ENCODE peak calls at places on chromosomes 12 and 14, in six cellular contexts. E is esophagus squamous epithelium, P is ovary, O is lower leg skin, A is IMR-90, Q is heart left ventricle. J is an unnamed sample.

GRCh38 chr14:33661071-33661470 is 289.8 kb downstream of the EGLN3 start:
- DNase-seq in A (no peak), E (no peak), O (no peak), Q (no peak), P (no peak), J (no peak)

GRCh38 chr14:23864856-23865255 is 88.7 kb upstream of the DHRS4 start:
- DNase-seq in E (no peak), P (no peak), Q (no peak), A (no peak), O (no peak), J (no peak)

GRCh38 chr14:104874571-104875411 is 9.7 kb downstream of the CEP170B start:
- DNase-seq in O (no peak), E (no peak), A (no peak), Q (peak), P (no peak), J (no peak)

GRCh38 chr14:36070056-36071043 is 106.2 kb downstream of the PTCSC3 start:
- DNase-seq in E (no peak), P (no peak), Q (peak), A (peak), O (no peak), J (peak)

GRCh38 chr12:32568241-32568640 is 110.9 kb upstream of the DNM1L start:
- DNase-seq in O (no peak), P (no peak), E (no peak), A (peak), Q (no peak), J (no peak)

GRCh38 chr14:100375273-100375962 is 52.3 kb downstream of the SLC25A47 start:
- DNase-seq in O (peak), P (peak), A (peak), E (peak), Q (peak), J (peak)

GRCh38 chr12:63875703-63876102 is 31.2 kb downstream of the SRGAP1 start:
- DNase-seq in Q (no peak), A (peak), O (no peak), P (no peak), E (no peak), J (no peak)

GRCh38 chr12:57796996-57797395 is 14.4 kb downstream of the TSFM start:
- DNase-seq in A (no peak), Q (no peak), E (no peak), O (no peak), P (no peak), J (no peak)

GRCh38 chr12:124914392-124915248 is at the start of gene UBC:
- DNase-seq in O (peak), P (peak), A (peak), Q (peak), E (no peak), J (peak)

GRCh38 chr12:16766736-16767135 is 160.8 kb upstream of the LMO3 start:
- DNase-seq in Q (no peak), A (no peak), E (no peak), P (no peak), O (no peak), J (no peak)
- TF ChIP-seq POLR2A in Q (no peak), A (no peak), E (no peak), P (no peak), O (no peak), J (no peak)

GRCh38 chr12:117155278-117156060 is 34.8 kb downstream of the FBXO21 start:
- DNase-seq in P (peak), A (peak), E (no peak), O (no peak), Q (peak), J (peak)

GRCh38 chr12:117152793-117153775 is 37.2 kb downstream of the FBXO21 start:
- DNase-seq in E (no peak), O (no peak), A (no peak), Q (peak), P (peak), J (peak)

GRCh38 chr12:117148642-117149041 is 41.6 kb downstream of the FBXO21 start:
- DNase-seq in Q (no peak), E (no peak), A (no peak), P (no peak), O (no peak), J (no peak)

GRCh38 chr12:117147639-117148038 is 42.6 kb downstream of the FBXO21 start:
- DNase-seq in Q (no peak), P (no peak), E (no peak), A (no peak), O (no peak), J (no peak)

GRCh38 chr12:117151195-117152031 is 38.9 kb downstream of the FBXO21 start:
- DNase-seq in P (peak), E (no peak), Q (peak), O (no peak), A (peak), J (peak)
- TF ChIP-seq POLR2A in P (no peak), E (no peak), Q (no peak), O (no peak), A (no peak), J (no peak)

GRCh38 chr12:52945389-52946232 is 3.3 kb upstream of the KRT18 start:
- DNase-seq in A (peak), O (no peak), Q (no peak), P (no peak), E (no peak), J (no peak)
- TF ChIP-seq POLR2A in A (peak), O (no peak), Q (no peak), P (no peak), E (no peak), J (no peak)

GRCh38 chr14:68486033-68486732 is 306.7 kb downstream of the ZFP36L1 start:
- DNase-seq in A (no peak), Q (no peak), O (no peak), E (no peak), P (no peak), J (no peak)
- TF ChIP-seq POLR2A in A (no peak), Q (no peak), O (no peak), E (no peak), P (no peak), J (no peak)

GRCh38 chr14:93050761-93051160 is 65.0 kb downstream of the ITPK1 start:
- DNase-seq in A (no peak), P (no peak), Q (no peak), O (no peak), E (no peak), J (no peak)
- TF ChIP-seq POLR2A in A (no peak), P (no peak), Q (no peak), O (no peak), E (no peak), J (no peak)